ENCODE peak calls at places on chromosomes 13 and 19, in ten cellular contexts. D is AG10803; T is CD4-positive, CD25-positive, alpha-beta regulatory T cell; B is fibroblast of pulmonary artery; I is BJ; M is A549; E is aorta; F is foreskin fibroblast; J is AG09309; N is thoracic aorta. V is an unnamed sample.

GRCh38 chr19:51572908-51573307 is 1.8 kb downstream of the ZNF175 start:
- DNase-seq in D (peak), T (no peak), B (peak), I (peak), M (no peak), E (no peak), F (peak), J (peak), N (no peak), V (no peak)

GRCh38 chr19:48271531-48272151 is 1.8 kb downstream of the ZNF114 start:
- DNase-seq in D (peak), T (no peak), B (peak), I (no peak), M (peak), E (peak), F (peak), J (no peak), N (no peak), V (no peak)

GRCh38 chr13:30169442-30169841 is 137.9 kb downstream of the KATNAL1 start:
- DNase-seq in D (no peak), T (no peak), B (no peak), I (no peak), M (no peak), E (no peak), F (no peak), J (no peak), N (no peak), V (no peak)

GRCh38 chr13:40306817-40307216 is 359.6 kb downstream of the FOXO1 start:
- DNase-seq in D (no peak), T (no peak), B (no peak), I (no peak), M (no peak), E (no peak), F (no peak), J (no peak), N (no peak), V (no peak)

GRCh38 chr13:105940882-105941281 is 594.6 kb downstream of the EFNB2 start:
- DNase-seq in D (no peak), T (no peak), B (no peak), I (no peak), M (no peak), E (no peak), F (no peak), J (no peak), N (no peak), V (no peak)

GRCh38 chr19:53541971-53542370 is 4.0 kb downstream of the ZNF331 start:
- DNase-seq in D (no peak), T (no peak), B (no peak), I (no peak), M (no peak), E (no peak), F (no peak), J (no peak), N (no peak), V (no peak)

GRCh38 chr19:6260912-6261636 is 18.7 kb downstream of the MLLT1 start:
- DNase-seq in D (no peak), T (no peak), B (peak), I (no peak), M (peak), E (no peak), F (peak), J (no peak), N (no peak), V (no peak)

GRCh38 chr19:20423381-20424207 is 142.0 kb downstream of the ZNF737 start:
- DNase-seq in D (peak), T (peak), B (peak), I (no peak), M (no peak), E (peak), F (peak), J (no peak), N (no peak), V (no peak)

GRCh38 chr13:33512880-33513554 is 227.5 kb upstream of the STARD13 start:
- DNase-seq in D (peak), T (no peak), B (no peak), I (peak), M (no peak), E (no peak), F (no peak), J (no peak), N (no peak), V (no peak)

GRCh38 chr13:51453959-51454703 is 1.3 kb upstream of the INTS6 start:
- DNase-seq in D (peak), T (no peak), B (peak), I (no peak), M (no peak), E (no peak), F (peak), J (no peak), N (no peak), V (no peak)

GRCh38 chr19:54162241-54162805 is 2.8 kb upstream of the LENG1 start:
- DNase-seq in D (peak), T (peak), B (peak), I (no peak), M (peak), E (peak), F (peak), J (no peak), N (peak), V (no peak)

GRCh38 chr19:4575267-4575793 is 15.8 kb upstream of the SEMA6B start:
- DNase-seq in D (peak), T (no peak), B (peak), I (peak), M (peak), E (no peak), F (peak), J (peak), N (no peak), V (peak)
- H3K4me3 ChIP-seq in D (no peak), T (no peak), B (no peak), I (no peak), M (no peak), E (no peak), F (no peak), J (no peak), N (no peak), V (no peak)

DNA sequence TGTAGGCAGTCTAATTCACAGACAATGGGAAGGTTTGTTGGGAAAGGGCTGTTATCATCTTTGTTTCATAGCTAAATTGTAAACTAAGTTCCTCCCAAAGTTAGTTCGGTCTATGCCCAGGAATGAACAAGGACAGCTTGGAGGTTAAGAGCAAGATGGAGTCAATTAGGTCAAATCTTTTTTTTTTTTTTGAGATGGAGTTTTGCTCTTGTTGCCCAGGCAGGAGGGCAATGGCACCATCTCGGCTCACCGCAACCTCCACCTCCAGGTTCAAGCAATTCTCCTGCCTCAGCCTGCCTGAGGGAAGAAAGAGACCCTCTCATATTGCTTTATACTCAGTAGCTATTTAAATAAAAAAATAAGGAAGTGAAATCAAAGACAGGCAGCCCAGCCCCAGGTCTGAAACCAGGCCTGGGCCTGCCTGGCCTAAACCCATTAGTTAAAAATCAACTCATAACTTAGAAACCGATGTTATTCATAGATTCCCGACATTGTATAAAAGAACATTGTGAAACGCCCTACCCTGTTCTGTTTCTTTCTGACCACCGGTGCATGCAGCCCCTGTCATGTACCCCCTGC is 297.4 kb upstream of the SGCG start:
- DNase-seq in D (no peak), T (no peak), B (no peak), I (no peak), M (no peak), E (no peak), F (no peak), J (no peak), N (no peak), V (no peak)
- H3K4me3 ChIP-seq in D (no peak), T (no peak), B (no peak), I (no peak), M (no peak), E (no peak), F (no peak), J (no peak), N (no peak), V (peak)

GRCh38 chr19:38433268-38433733 is at the start of gene RYR1:
- DNase-seq in D (no peak), T (peak), B (peak), I (no peak), M (peak), E (peak), F (peak), J (no peak), N (no peak), V (no peak)
- H3K4me3 ChIP-seq in D (no peak), T (no peak), B (no peak), I (no peak), M (peak), E (no peak), F (no peak), J (no peak), N (peak), V (no peak)

GRCh38 chr13:20227730-20228129 is 4.4 kb downstream of the GJB6 start:
- DNase-seq in D (no peak), T (no peak), B (no peak), I (no peak), M (no peak), E (no peak), F (no peak), J (no peak), N (no peak), V (no peak)
- H3K4me3 ChIP-seq in D (no peak), T (no peak), B (no peak), I (no peak), M (no peak), E (no peak), F (no peak), J (no peak), N (no peak), V (no peak)

GRCh38 chr19:45883881-45884681 is 1.9 kb downstream of the IRF2BP1 start:
- DNase-seq in D (no peak), T (no peak), B (no peak), I (no peak), M (no peak), E (no peak), F (no peak), J (no peak), N (no peak), V (no peak)
- H3K4me3 ChIP-seq in D (peak), T (no peak), B (no peak), I (no peak), M (peak), E (no peak), F (no peak), J (no peak), N (peak), V (peak)

GRCh38 chr13:95676775-95677563 is at the start of gene DNAJC3:
- DNase-seq in D (peak), T (peak), B (peak), I (peak), M (peak), E (peak), F (peak), J (peak), N (peak), V (peak)

GRCh38 chr13:95677564-95678386 is 836 bp downstream of the DNAJC3 start:
- DNase-seq in D (peak), T (peak), B (peak), I (no peak), M (peak), E (no peak), F (peak), J (no peak), N (no peak), V (no peak)

GRCh38 chr13:95678967-95679366 is 2.0 kb downstream of the DNAJC3 start:
- DNase-seq in D (no peak), T (no peak), B (no peak), I (no peak), M (no peak), E (no peak), F (no peak), J (no peak), N (no peak), V (no peak)

GRCh38 chr13:95676100-95676774 is 702 bp upstream of the DNAJC3 start:
- DNase-seq in D (peak), T (peak), B (peak), I (no peak), M (peak), E (no peak), F (peak), J (peak), N (no peak), V (peak)

GRCh38 chr13:95679722-95680121 is 2.8 kb downstream of the DNAJC3 start:
- DNase-seq in D (no peak), T (no peak), B (no peak), I (no peak), M (no peak), E (no peak), F (no peak), J (no peak), N (no peak), V (no peak)
- H3K4me3 ChIP-seq in D (no peak), T (peak), B (peak), I (no peak), M (no peak), E (no peak), F (no peak), J (no peak), N (no peak), V (no peak)

DNA sequence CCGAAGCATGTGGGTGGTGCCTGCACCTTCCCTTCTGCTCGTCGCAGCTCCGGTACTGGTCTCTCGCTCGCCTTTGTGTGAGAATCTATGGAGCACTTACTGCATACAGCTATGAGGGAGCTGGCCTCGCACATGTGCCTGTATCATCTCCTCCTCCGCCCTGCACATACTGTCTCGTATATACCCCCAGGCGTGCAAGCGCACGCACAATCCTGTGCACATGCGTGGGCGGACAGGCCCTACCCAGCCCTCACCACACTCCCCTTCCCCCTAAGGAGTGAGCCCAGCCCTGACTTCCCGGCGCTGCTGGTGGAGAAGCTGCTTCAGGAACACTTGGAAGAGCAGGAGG is 8.7 kb downstream of the PIK3R2 start:
- DNase-seq in D (no peak), T (no peak), B (no peak), I (no peak), M (no peak), E (no peak), F (no peak), J (no peak), N (no peak), V (no peak)
- H3K4me3 ChIP-seq in D (peak), T (peak), B (peak), I (no peak), M (peak), E (no peak), F (peak), J (no peak), N (peak), V (no peak)

GRCh38 chr19:49441210-49441959 is at the start of gene SLC17A7:
- DNase-seq in D (no peak), T (no peak), B (no peak), I (no peak), M (peak), E (peak), F (peak), J (no peak), N (no peak), V (no peak)
- H3K4me3 ChIP-seq in D (peak), T (no peak), B (no peak), I (peak), M (peak), E (no peak), F (peak), J (no peak), N (peak), V (peak)

DNA sequence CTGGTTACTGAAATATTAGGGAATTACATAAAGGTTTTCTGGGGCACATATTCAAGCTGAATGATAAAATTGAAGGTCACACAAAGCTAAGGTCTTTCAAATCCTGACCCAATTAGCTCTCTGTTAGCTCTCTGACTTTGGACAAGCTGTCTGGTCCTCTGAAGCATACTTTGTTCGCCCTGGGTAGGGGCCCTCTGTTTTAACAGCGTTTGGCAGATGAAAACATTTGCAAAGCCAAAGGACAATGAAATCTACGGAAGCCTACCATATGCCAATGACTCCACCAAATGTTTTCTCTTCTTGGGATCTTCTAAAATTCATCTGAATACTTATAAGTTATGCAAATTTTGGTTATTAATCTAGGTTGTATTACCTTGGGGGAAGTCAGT is 14.5 kb upstream of the GJA3 start:
- DNase-seq in D (no peak), T (no peak), B (no peak), I (no peak), M (no peak), E (no peak), F (no peak), J (no peak), N (no peak), V (no peak)
- H3K4me3 ChIP-seq in D (no peak), T (no peak), B (peak), I (no peak), M (no peak), E (no peak), F (no peak), J (no peak), N (peak), V (no peak)

V was measured in epithelial cell of proximal tubule.